ENCODE peak calls at places on chromosomes 5 and 9, in ten cellular contexts. J is HFF-Myc, L is left ventricle myocardium inferior, Z is sigmoid colon, Y is breast epithelium, K is NCI-H510A treated with DMSO at 0.1 percent for 48 hours, G is putamen, S is foreskin keratinocyte, F is stomach, P is OCI-M1. T is an unnamed sample.

GRCh38 chr9:136532799-136533774 is 12.8 kb downstream of the NOTCH1 start:
- DNase-seq in J (no peak), L (no peak), Z (no peak), Y (no peak), K (no peak), G (no peak), S (no peak), F (no peak), P (no peak), T (no peak)

GRCh38 chr9:94199776-94200175 is 59.3 kb upstream of the ZNF169 start:
- DNase-seq in J (no peak), L (no peak), Z (no peak), Y (no peak), K (no peak), G (no peak), S (peak), F (no peak), P (no peak), T (no peak)

GRCh38 chr9:133441571-133441970 is 18.2 kb upstream of the CACFD1 start:
- DNase-seq in J (no peak), L (no peak), Z (no peak), Y (no peak), K (no peak), G (no peak), S (no peak), F (no peak), P (no peak), T (no peak)

GRCh38 chr9:133532937-133533668 is 1.4 kb upstream of the ADAMTSL2 start:
- DNase-seq in J (no peak), L (peak), Z (peak), Y (no peak), K (peak), G (no peak), S (no peak), F (peak), P (peak), T (peak)

GRCh38 chr5:4553968-4554367 is 586.2 kb upstream of the ADAMTS16 start:
- DNase-seq in J (no peak), L (no peak), Z (no peak), Y (no peak), K (no peak), G (no peak), S (no peak), F (no peak), P (no peak), T (no peak)

GRCh38 chr5:138470322-138471285 is 5.3 kb downstream of the EGR1 start:
- DNase-seq in J (no peak), L (no peak), Z (no peak), Y (peak), K (no peak), G (no peak), S (no peak), F (no peak), P (no peak), T (no peak)

GRCh38 chr9:79346350-79347020 is 225.3 kb upstream of the TLE4 start:
- DNase-seq in J (no peak), L (no peak), Z (no peak), Y (no peak), K (no peak), G (no peak), S (no peak), F (no peak), P (no peak), T (no peak)

GRCh38 chr9:132733133-132733815 is 63.0 kb downstream of the GTF3C4 start:
- DNase-seq in J (no peak), L (no peak), Z (no peak), Y (no peak), K (no peak), G (no peak), S (no peak), F (no peak), P (no peak), T (no peak)

GRCh38 chr5:33736510-33736909 is 155.3 kb downstream of the ADAMTS12 start:
- DNase-seq in J (peak), L (no peak), Z (no peak), Y (no peak), K (no peak), G (no peak), S (no peak), F (no peak), P (no peak), T (no peak)

GRCh38 chr9:34190996-34191892 is 12.4 kb downstream of the UBAP1 start:
- DNase-seq in J (no peak), L (no peak), Z (no peak), Y (no peak), K (peak), G (no peak), S (no peak), F (no peak), P (peak), T (no peak)

GRCh38 chr5:67515762-67516161 is 319.2 kb upstream of the CD180 start:
- DNase-seq in J (no peak), L (no peak), Z (no peak), Y (no peak), K (no peak), G (no peak), S (no peak), F (no peak), P (no peak), T (no peak)

GRCh38 chr9:90552317-90552716 is 90.3 kb downstream of the DIRAS2 start:
- DNase-seq in J (no peak), L (no peak), Z (no peak), Y (no peak), K (no peak), G (no peak), S (no peak), F (no peak), P (no peak), T (no peak)

GRCh38 chr5:113450366-113451328 is 15.9 kb upstream of the TSSK1B start:
- DNase-seq in J (no peak), L (no peak), Z (no peak), Y (no peak), K (no peak), G (no peak), S (no peak), F (no peak), P (no peak), T (no peak)

GRCh38 chr5:173329370-173330150 is 1.3 kb upstream of the STC2 start:
- DNase-seq in J (no peak), L (no peak), Z (no peak), Y (no peak), K (peak), G (no peak), S (no peak), F (no peak), P (no peak), T (peak)

GRCh38 chr9:7690007-7690406 is 109.6 kb downstream of the DMAC1 start:
- DNase-seq in J (no peak), L (no peak), Z (no peak), Y (no peak), K (no peak), G (no peak), S (no peak), F (no peak), P (no peak), T (no peak)

GRCh38 chr5:163705983-163706771 is 200.8 kb downstream of the MAT2B start:
- DNase-seq in J (peak), L (no peak), Z (no peak), Y (no peak), K (no peak), G (no peak), S (peak), F (no peak), P (no peak), T (no peak)

GRCh38 chr5:180526265-180526664 is 32.1 kb downstream of the CNOT6 start:
- DNase-seq in J (no peak), L (no peak), Z (no peak), Y (no peak), K (no peak), G (no peak), S (no peak), F (no peak), P (no peak), T (no peak)

GRCh38 chr5:121691478-121691877 is 160.2 kb upstream of the FTMT start:
- DNase-seq in J (no peak), L (no peak), Z (no peak), Y (no peak), K (no peak), G (no peak), S (no peak), F (peak), P (peak), T (peak)

GRCh38 chr5:39080597-39081204 is 6.5 kb upstream of the RICTOR start:
- DNase-seq in J (no peak), L (no peak), Z (peak), Y (no peak), K (peak), G (peak), S (peak), F (peak), P (peak), T (peak)

GRCh38 chr5:43840424-43841232 is 237.6 kb downstream of the NNT start:
- DNase-seq in J (peak), L (no peak), Z (no peak), Y (no peak), K (no peak), G (no peak), S (no peak), F (no peak), P (no peak), T (no peak)

GRCh38 chr5:169954786-169955185 is 25.5 kb downstream of the INSYN2B start:
- DNase-seq in J (no peak), L (no peak), Z (no peak), Y (no peak), K (no peak), G (no peak), S (no peak), F (no peak), P (no peak), T (no peak)

GRCh38 chr9:137318976-137319375 is 16.9 kb upstream of the NRARP start:
- DNase-seq in J (no peak), L (peak), Z (peak), Y (no peak), K (no peak), G (no peak), S (no peak), F (peak), P (no peak), T (no peak)

GRCh38 chr5:96431376-96432244 is 1.4 kb downstream of the PCSK1 start:
- DNase-seq in J (peak), L (no peak), Z (no peak), Y (no peak), K (peak), G (no peak), S (no peak), F (no peak), P (no peak), T (no peak)

GRCh38 chr9:127835930-127836586 is 18.4 kb downstream of the ENG start:
- DNase-seq in J (no peak), L (no peak), Z (peak), Y (no peak), K (no peak), G (no peak), S (no peak), F (no peak), P (no peak), T (peak)

GRCh38 chr9:82466616-82467251 is 478.2 kb downstream of the SPATA31D1 start:
- DNase-seq in J (no peak), L (no peak), Z (no peak), Y (no peak), K (no peak), G (no peak), S (no peak), F (no peak), P (peak), T (no peak)

GRCh38 chr5:89270901-89271300 is 387.9 kb upstream of the MEF2C start:
- DNase-seq in J (no peak), L (no peak), Z (no peak), Y (no peak), K (no peak), G (no peak), S (no peak), F (no peak), P (no peak), T (no peak)

GRCh38 chr9:77649109-77649812 is 1.1 kb upstream of the GNA14 start:
- DNase-seq in J (peak), L (no peak), Z (no peak), Y (no peak), K (peak), G (no peak), S (no peak), F (no peak), P (peak), T (peak)

GRCh38 chr9:110148868-110149267 is 59.1 kb downstream of the C9orf152 start:
- DNase-seq in J (no peak), L (no peak), Z (no peak), Y (no peak), K (no peak), G (no peak), S (no peak), F (no peak), P (no peak), T (no peak)

GRCh38 chr9:16871358-16872151 is 1.1 kb upstream of the BNC2 start:
- DNase-seq in J (no peak), L (peak), Z (peak), Y (no peak), K (no peak), G (peak), S (peak), F (peak), P (peak), T (peak)

T was measured in KBM-7.